ENCODE peak calls at places on chromosome 18, in six cellular contexts. U is activated gamma-delta T cell treated with Interleukin-2 at 50 U/mL for 16 hours; K is lung; I is CD4-positive, alpha-beta T cell; D is IMR-90; F is HTR-8/SVneo. O is an unnamed sample.

GRCh38 chr18:35478520-35479435 is 19.0 kb downstream of the INO80C start:
- DNase-seq in D (peak; percentile 86), K (no peak), I (no peak), F (peak; percentile 24), U (no peak), O (peak; percentile 46)

GRCh38 chr18:8996771-8997432 is 105.6 kb upstream of the NDUFV2 start:
- DNase-seq in K (no peak), F (no peak), D (no peak), U (no peak), I (no peak), O (no peak)

GRCh38 chr18:23131693-23132319 is 3.5 kb upstream of the CABLES1 start:
- DNase-seq in U (peak; percentile 69), K (peak; percentile 70), D (peak; percentile 84), I (no peak), F (no peak), O (peak; percentile 21)

GRCh38 chr18:49892148-49892924 is 79.0 kb upstream of the ACAA2 start:
- DNase-seq in K (no peak), F (peak; percentile 2), U (no peak), D (peak; percentile 20), I (no peak), O (no peak)

GRCh38 chr18:68916734-68917133 is 118.9 kb downstream of the CCDC102B start:
- DNase-seq in K (no peak), I (no peak), U (no peak), F (no peak), D (no peak), O (no peak)

GRCh38 chr18:48763714-48764100 is 187.1 kb downstream of the SMAD7 start:
- DNase-seq in U (no peak), F (no peak), D (no peak), K (no peak), I (no peak), O (no peak)

GRCh38 chr18:2919600-2919999 is 72.8 kb downstream of the EMILIN2 start:
- DNase-seq in F (no peak), I (no peak), D (no peak), K (peak; percentile 20), U (no peak), O (no peak)

GRCh38 chr18:76446746-76447267 is 48.2 kb downstream of the ZNF516 start:
- DNase-seq in I (no peak), F (no peak), D (no peak), U (no peak), K (no peak), O (no peak)

GRCh38 chr18:37537868-37538525 is 27.6 kb downstream of the CELF4 start:
- DNase-seq in D (peak; percentile 44), K (peak; percentile 65), U (peak; percentile 6), F (peak; percentile 54), I (no peak), O (peak; percentile 2)

GRCh38 chr18:56890632-56891031 is 239.5 kb downstream of the WDR7 start:
- DNase-seq in D (peak; percentile 96), I (no peak), F (peak; percentile 26), K (no peak), U (no peak), O (no peak)

GRCh38 chr18:31233550-31234306 is 71.1 kb upstream of the DSC1 start:
- DNase-seq in I (no peak), D (no peak), K (no peak), U (no peak), F (no peak), O (no peak)

GRCh38 chr18:78169487-78169886 is 810.1 kb upstream of the SALL3 start:
- DNase-seq in K (no peak), U (no peak), D (no peak), I (no peak), F (no peak), O (no peak)

GRCh38 chr18:46866524-46866923 is 50.8 kb downstream of the PIAS2 start:
- DNase-seq in D (no peak), U (no peak), F (no peak), K (no peak), I (no peak), O (no peak)

GRCh38 chr18:74530584-74530862 is 3.8 kb upstream of the CNDP1 start:
- DNase-seq in K (no peak), U (no peak), D (no peak), F (no peak), I (no peak), O (no peak)

GRCh38 chr18:32576296-32576916 is 105.7 kb upstream of the GAREM1 start:
- DNase-seq in U (no peak), K (no peak), I (no peak), D (peak; percentile 5), F (no peak), O (no peak)

GRCh38 chr18:61474918-61475317 is 141.7 kb downstream of the CDH20 start:
- DNase-seq in U (no peak), I (no peak), D (no peak), F (no peak), K (no peak), O (no peak)

GRCh38 chr18:36298113-36298701 is 694 bp downstream of the FHOD3 start:
- DNase-seq in U (no peak), I (no peak), F (no peak), K (no peak), D (no peak), O (no peak)

GRCh38 chr18:63686871-63687270 is 15.9 kb upstream of the SERPINB11 start:
- DNase-seq in F (no peak), K (no peak), D (no peak), U (no peak), I (no peak), O (no peak)

GRCh38 chr18:31684279-31685096 is at the start of gene B4GALT6:
- DNase-seq in U (peak; percentile 14), K (no peak), I (no peak), F (no peak), D (no peak), O (no peak)

GRCh38 chr18:48792611-48793368 is 158.0 kb downstream of the SMAD7 start:
- DNase-seq in I (no peak), K (no peak), U (no peak), F (no peak), D (no peak), O (no peak)

GRCh38 chr18:66603941-66604627 is at the start of gene CDH19:
- DNase-seq in U (no peak), F (no peak), I (no peak), D (no peak), K (no peak), O (no peak)

GRCh38 chr18:23406271-23406787 is 46.8 kb upstream of the RIOK3 start:
- DNase-seq in K (no peak), U (no peak), F (no peak), D (peak; percentile 40), I (no peak), O (no peak)